ENCODE peak calls at places on chromosomes 16 and 17, in four cellular contexts. V is GM12878, N is HepG2, X is K562. L is an unnamed sample.

GRCh38 chr17:11515901-11516300 is 82.4 kb upstream of the DNAH9 start:
- DNase-seq in V (no peak), N (no peak), X (no peak), L (no peak)

GRCh38 chr17:14760719-14761425 is 460.0 kb downstream of the HS3ST3B1 start:
- DNase-seq in V (no peak), N (peak; percentile 76), X (no peak), L (no peak)

GRCh38 chr16:63613701-63614100 is 1508.2 kb downstream of the CDH11 start:
- DNase-seq in V (no peak), N (peak; percentile 2), X (no peak), L (no peak)

GRCh38 chr17:35046740-35047283 is 16.7 kb downstream of the RFFL start:
- DNase-seq in V (peak; percentile 81), N (peak; percentile 63), X (peak; percentile 83), L (no peak)

GRCh38 chr17:38742431-38743308 is 5.5 kb downstream of the PCGF2 start:
- DNase-seq in V (no peak), N (peak; percentile 45), X (no peak), L (no peak)

GRCh38 chr16:86031141-86031678 is 132.2 kb downstream of the IRF8 start:
- DNase-seq in V (no peak), N (no peak), X (no peak), L (no peak)

GRCh38 chr17:20010099-20010863 is 1.1 kb downstream of the SPECC1 start:
- DNase-seq in V (no peak), N (peak; percentile 33), X (peak; percentile 59), L (no peak)

GRCh38 chr17:53837131-53837530 is 14.4 kb downstream of the KIF2B start:
- DNase-seq in V (no peak), N (no peak), X (no peak), L (no peak)

GRCh38 chr16:3589441-3589921 is 12.3 kb upstream of the NLRC3 start:
- DNase-seq in V (no peak), N (no peak), X (peak; percentile 76), L (no peak)

GRCh38 chr17:2396568-2397246 is 4.2 kb downstream of the MNT start:
- DNase-seq in V (peak; percentile 68), N (peak; percentile 95), X (peak; percentile 81), L (peak; percentile 89)

GRCh38 chr17:676060-676745 is 38.4 kb downstream of the VPS53 start:
- DNase-seq in V (no peak), N (no peak), X (no peak), L (no peak)

GRCh38 chr16:67169642-67170167 is 633 bp upstream of the NOL3 start:
- DNase-seq in V (no peak), N (peak; percentile 54), X (peak; percentile 60), L (no peak)

DNA sequence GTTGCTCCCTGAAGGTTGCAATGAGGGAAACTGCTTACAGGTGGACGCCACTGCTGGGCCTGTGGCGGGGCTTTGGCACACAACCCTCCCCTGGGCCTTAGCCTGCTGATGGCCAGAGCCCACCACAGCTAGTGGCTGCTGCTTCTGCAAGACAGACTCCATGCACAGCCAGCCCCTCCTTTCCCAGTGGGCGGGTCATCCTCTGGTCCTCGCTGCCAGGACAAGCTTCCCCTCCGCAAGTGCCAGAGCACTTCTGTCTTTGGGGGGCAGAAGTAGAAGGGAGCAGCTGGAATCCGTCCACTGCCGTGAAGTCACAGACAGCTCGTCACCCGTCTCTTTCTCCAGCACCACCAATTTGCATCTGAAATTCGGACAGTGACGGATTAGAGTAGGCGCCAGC is 31.2 kb upstream of the NAT9 start:
- DNase-seq in V (no peak), N (no peak), X (no peak), L (no peak)
- TF ChIP-seq RAD21 in V (no peak), N (no peak), X (no peak), L (no peak)

GRCh38 chr16:49283376-49284049 is 1.9 kb upstream of the CBLN1 start:
- DNase-seq in V (no peak), N (no peak), X (no peak), L (no peak)
- TF ChIP-seq ATF2 in V (no peak), N (no peak), X (no peak), L (no peak)

GRCh38 chr16:50449800-50450199 is 81.0 kb upstream of the BRD7 start:
- DNase-seq in V (no peak), N (no peak), X (no peak), L (no peak)
- TF ChIP-seq RAD21 in V (no peak), N (no peak), X (no peak), L (no peak)

DNA sequence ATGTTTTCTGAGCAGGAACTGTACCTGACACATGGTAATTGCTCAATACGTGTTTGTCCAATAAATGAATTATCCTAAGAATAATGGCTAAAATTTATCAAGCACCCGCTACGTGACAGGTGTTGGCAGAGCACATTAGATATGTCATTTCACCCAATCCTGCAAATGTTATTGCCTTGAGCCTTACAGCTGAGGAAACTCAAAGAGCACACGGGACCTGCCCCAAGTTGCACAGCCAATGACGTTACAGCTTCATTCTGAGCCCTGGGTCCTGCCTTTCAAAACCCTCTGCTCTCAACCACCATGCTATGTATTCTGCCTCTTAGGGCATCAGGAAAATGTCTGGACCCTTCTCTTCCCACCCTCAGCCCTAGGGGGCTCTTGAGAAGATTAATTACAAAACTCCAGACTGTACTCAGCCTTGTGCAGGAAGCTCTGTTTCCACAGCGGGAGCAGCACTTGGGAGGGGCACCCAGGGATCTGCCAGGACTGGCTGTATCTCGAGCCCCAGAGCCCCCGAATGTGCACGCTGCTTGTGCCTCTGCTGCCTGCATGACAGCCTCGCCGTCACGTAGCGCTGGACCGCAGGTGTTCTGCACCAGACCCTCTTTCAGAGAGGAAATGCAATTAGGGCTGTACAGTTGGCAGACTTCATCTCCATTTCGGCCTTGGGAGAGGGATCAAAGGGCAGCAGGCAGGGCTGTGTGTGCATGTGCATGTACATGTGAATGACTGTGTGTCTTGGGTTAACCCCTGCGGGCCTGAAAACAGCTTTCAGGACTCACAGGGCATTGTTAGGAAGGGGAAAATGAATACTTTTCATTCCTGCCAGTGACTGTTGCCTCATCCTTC is 71.6 kb downstream of the GPR139 start:
- DNase-seq in V (no peak), N (peak; percentile 44), X (no peak), L (no peak)
- TF ChIP-seq ATF2 in V (no peak), N (no peak), X (no peak), L (no peak)

GRCh38 chr17:49577978-49578893 is 2.6 kb downstream of the NXPH3 start:
- DNase-seq in V (no peak), N (no peak), X (no peak), L (no peak)
- TF ChIP-seq RAD21 in V (no peak), N (no peak), X (no peak), L (no peak)

GRCh38 chr17:49997773-49998703 is 3.0 kb upstream of the DLX3 start:
- DNase-seq in V (peak; percentile 34), N (peak; percentile 92), X (peak; percentile 86), L (peak; percentile 58)
- TF ChIP-seq ATF2 in V (no peak), N (peak; percentile 45), X (no peak), L (no peak)

GRCh38 chr17:17783121-17783824 is 53.5 kb downstream of the SREBF1 start:
- DNase-seq in V (peak; percentile 33), N (no peak), X (peak; percentile 51), L (peak; percentile 83)

GRCh38 chr17:17781591-17782424 is 55.0 kb downstream of the SREBF1 start:
- DNase-seq in V (no peak), N (no peak), X (no peak), L (no peak)

GRCh38 chr17:17783825-17784598 is 52.8 kb downstream of the SREBF1 start:
- DNase-seq in V (peak; percentile 17), N (no peak), X (no peak), L (no peak)

GRCh38 chr17:17780941-17781590 is 55.7 kb downstream of the SREBF1 start:
- DNase-seq in V (no peak), N (no peak), X (no peak), L (peak; percentile 50)

DNA sequence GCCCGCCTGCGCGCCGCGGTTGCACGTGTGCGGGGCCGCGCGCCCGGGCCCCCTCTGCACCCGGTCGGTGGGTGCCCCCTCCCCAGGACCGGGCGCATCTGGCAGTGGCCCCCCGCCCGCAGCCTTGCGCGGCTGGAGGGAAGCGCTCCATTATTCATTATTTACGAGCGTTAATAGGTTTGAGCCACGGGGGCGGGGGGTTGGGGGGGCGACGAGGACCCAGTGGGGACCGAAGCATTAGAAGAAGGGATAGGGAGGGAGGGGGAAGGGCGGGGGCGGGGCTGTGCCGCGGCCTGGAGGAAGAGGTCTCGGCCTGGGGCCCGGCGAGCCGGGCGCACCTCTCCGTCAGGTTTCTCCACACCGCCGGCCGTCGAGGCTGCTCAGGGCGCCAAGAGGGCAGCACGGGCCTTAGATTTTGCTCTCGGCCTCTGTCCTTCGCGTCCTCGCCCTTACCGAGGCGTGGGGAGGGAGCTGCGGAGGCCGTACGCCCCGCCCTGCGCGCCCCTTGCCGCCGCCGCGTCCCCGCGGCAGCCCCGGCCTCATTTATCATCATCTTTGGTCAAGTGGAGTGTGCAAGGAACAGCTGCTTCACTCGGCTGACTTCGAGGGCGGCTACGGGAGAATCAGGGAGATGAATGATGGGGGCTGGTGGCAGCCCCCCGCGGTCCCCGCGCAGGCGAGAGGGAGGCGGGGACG is 54.2 kb downstream of the SREBF1 start:
- DNase-seq in V (no peak), N (no peak), X (peak; percentile 23), L (peak; percentile 77)
- TF ChIP-seq RAD21 in V (no peak), N (no peak), X (no peak), L (no peak)

L was measured in H1.